ENCODE peak calls at places on chromosomes 4 and X, in eight cellular contexts. C is stimulated activated CD4-positive, alpha-beta T cell treated with anti-CD3 and anti-CD28 coated beads, Interleukin-4, amount 100 ng/mL, for 4 hours; A is amniotic epithelial cell; I is retina; D is activated effector memory CD4-positive, alpha-beta T cell treated with Interleukin-2 at 50 U/mL for 16 hours; W is frontal cortex; O is T-helper 1 cell; Z is MCF 10A. F is an unnamed sample.

GRCh38 chr4:37873383-37873782 is 17.5 kb upstream of the TBC1D1 start:
- DNase-seq in C (no peak), A (peak; percentile 93), I (no peak), D (no peak), W (no peak), O (no peak), Z (peak; percentile 86), F (no peak)

GRCh38 chrX:17968367-17968766 is 107.3 kb upstream of the RAI2 start:
- DNase-seq in C (no peak), A (no peak), I (peak; percentile 12), D (no peak), W (no peak), O (no peak), Z (no peak), F (no peak)

GRCh38 chrX:14497184-14497666 is 32.1 kb upstream of the GLRA2 start:
- DNase-seq in C (no peak), A (peak; percentile 1), I (no peak), D (no peak), W (no peak), O (no peak), Z (peak; percentile 10), F (no peak)

GRCh38 chr4:102174800-102175199 is 170.5 kb downstream of the SLC39A8 start:
- DNase-seq in C (no peak), A (peak; percentile 87), I (no peak), D (no peak), W (no peak), O (no peak), Z (peak; percentile 38), F (no peak)

GRCh38 chr4:77820836-77821561 is 1.8 kb upstream of the CNOT6L start:
- DNase-seq in C (no peak), A (peak; percentile 19), I (peak; percentile 6), D (no peak), W (no peak), O (no peak), Z (peak; percentile 39), F (no peak)

GRCh38 chr4:40576651-40577480 is 52.8 kb downstream of the RBM47 start:
- DNase-seq in C (no peak), A (peak; percentile 95), I (no peak), D (no peak), W (no peak), O (no peak), Z (peak; percentile 89), F (no peak)

GRCh38 chrX:72123471-72124185 is 8.1 kb downstream of the RTL5 start:
- DNase-seq in C (no peak), A (peak; percentile 32), I (peak; percentile 70), D (no peak), W (no peak), O (no peak), Z (no peak), F (no peak)

GRCh38 chrX:63755892-63756291 is 29.1 kb downstream of the ARHGEF9 start:
- DNase-seq in C (no peak), A (no peak), I (no peak), D (no peak), W (no peak), O (no peak), Z (no peak), F (no peak)

GRCh38 chr4:108272566-108272965 is 103.8 kb upstream of the LEF1 start:
- DNase-seq in C (no peak), A (peak; percentile 96), I (no peak), D (no peak), W (no peak), O (no peak), Z (peak; percentile 31), F (no peak)

GRCh38 chr4:6225469-6225868 is 25.1 kb upstream of the JAKMIP1 start:
- DNase-seq in C (no peak), A (peak; percentile 13), I (peak; percentile 56), D (no peak), W (no peak), O (no peak), Z (peak; percentile 58), F (no peak)

GRCh38 chr4:53376900-53377299 is 541 bp upstream of the FIP1L1 start:
- DNase-seq in C (no peak), A (peak; percentile 9), I (no peak), D (no peak), W (no peak), O (no peak), Z (no peak), F (no peak)

GRCh38 chr4:8917868-8918783 is 46.5 kb upstream of the HMX1 start:
- DNase-seq in C (peak; percentile 60), A (no peak), I (peak; percentile 91), D (peak; percentile 34), W (peak; percentile 63), O (no peak), Z (peak; percentile 56), F (peak; percentile 46)

GRCh38 chr4:72076562-72076961 is 44.8 kb downstream of the NPFFR2 start:
- DNase-seq in C (no peak), A (peak; percentile 48), I (no peak), D (no peak), W (no peak), O (no peak), Z (peak; percentile 8), F (no peak)

GRCh38 chr4:41734366-41734765 is 14.2 kb downstream of the PHOX2B start:
- DNase-seq in C (no peak), A (no peak), I (no peak), D (no peak), W (no peak), O (no peak), Z (peak; percentile 92), F (no peak)

GRCh38 chrX:149570668-149571067 is 16.6 kb downstream of the MAGEA9B start:
- DNase-seq in C (no peak), A (peak; percentile 73), I (no peak), D (no peak), W (no peak), O (no peak), Z (peak; percentile 72), F (no peak)

GRCh38 chr4:109465065-109465464 is 31.4 kb downstream of the SEC24B start:
- DNase-seq in C (no peak), A (no peak), I (no peak), D (no peak), W (no peak), O (no peak), Z (peak; percentile 37), F (no peak)

GRCh38 chrX:13074297-13075262 is 30.2 kb upstream of the FAM9C start:
- DNase-seq in C (no peak), A (no peak), I (no peak), D (no peak), W (no peak), O (no peak), Z (no peak), F (no peak)

GRCh38 chr4:1721666-1722550 is 587 bp downstream of the TACC3 start:
- DNase-seq in C (no peak), A (no peak), I (no peak), D (no peak), W (no peak), O (no peak), Z (no peak), F (no peak)

GRCh38 chr4:7876096-7876993 is 63.3 kb downstream of the AFAP1 start:
- DNase-seq in C (peak; percentile 26), A (peak; percentile 47), I (no peak), D (peak; percentile 68), W (no peak), O (no peak), Z (no peak), F (no peak)

GRCh38 chr4:126264839-126265238 is 950.1 kb downstream of the FAT4 start:
- DNase-seq in C (no peak), A (peak; percentile 62), I (no peak), D (no peak), W (no peak), O (no peak), Z (peak; percentile 21), F (no peak)

GRCh38 chr4:13476915-13477314 is 7.2 kb downstream of the RAB28 start:
- DNase-seq in C (no peak), A (peak; percentile 91), I (no peak), D (no peak), W (no peak), O (no peak), Z (no peak), F (no peak)

GRCh38 chrX:38060331-38060878 is 54.1 kb downstream of the SYTL5 start:
- DNase-seq in C (no peak), A (peak; percentile 13), I (no peak), D (no peak), W (no peak), O (no peak), Z (no peak), F (no peak)

GRCh38 chr4:3387943-3388348 is 53.8 kb upstream of the HGFAC start:
- DNase-seq in C (no peak), A (no peak), I (no peak), D (no peak), W (no peak), O (no peak), Z (peak; percentile 74), F (no peak)

GRCh38 chr4:85393201-85393600 is 81.7 kb upstream of the ARHGAP24 start:
- DNase-seq in C (no peak), A (no peak), I (no peak), D (no peak), W (no peak), O (no peak), Z (no peak), F (no peak)